ENCODE peak calls at places on chromosomes 1 and 21, in four cellular contexts. S is cardiac muscle cell, R is adrenal gland, N is ovary. V is an unnamed sample.

GRCh38 chr1:175841613-175842234 is 98.3 kb upstream of the TNR start:
- DNase-seq in S (no peak), R (no peak), N (no peak), V (no peak)

GRCh38 chr21:16424331-16424749 is 694.6 kb downstream of the USP25 start:
- DNase-seq in S (peak; percentile 75), R (no peak), N (no peak), V (no peak)

GRCh38 chr1:210853276-210853675 is 280.7 kb downstream of the KCNH1 start:
- DNase-seq in N (no peak), S (no peak), R (no peak), V (no peak)

GRCh38 chr21:46269466-46269865 is 15.9 kb downstream of the MCM3AP start:
- DNase-seq in S (no peak), N (no peak), R (no peak), V (no peak)

GRCh38 chr1:151222130-151222529 is 23.8 kb downstream of the PIP5K1A start:
- DNase-seq in R (peak; percentile 54), N (no peak), S (peak; percentile 15), V (no peak)

GRCh38 chr1:41935226-41935625 is 16.5 kb upstream of the HIVEP3 start:
- DNase-seq in N (no peak), S (peak; percentile 70), R (no peak), V (no peak)

GRCh38 chr1:170536924-170537551 is 5.1 kb downstream of the GORAB start:
- DNase-seq in S (peak; percentile 19), R (no peak), N (no peak), V (no peak)

GRCh38 chr21:36893581-36893980 is 72.9 kb downstream of the HLCS start:
- DNase-seq in R (no peak), S (no peak), N (no peak), V (no peak)

GRCh38 chr21:45852886-45853400 is 128.6 kb upstream of the COL6A1 start:
- DNase-seq in S (no peak), N (peak; percentile 6), R (no peak), V (no peak)

GRCh38 chr1:184882649-184883303 is 91.5 kb downstream of the NIBAN1 start:
- DNase-seq in R (no peak), S (no peak), N (no peak), V (no peak)

GRCh38 chr21:43721939-43722338 is 3.0 kb downstream of the PDXK start:
- DNase-seq in N (no peak), R (no peak), S (no peak), V (no peak)

GRCh38 chr1:180098242-180098995 is 56.2 kb upstream of the QSOX1 start:
- DNase-seq in R (no peak), N (peak; percentile 69), S (peak; percentile 89), V (no peak)

GRCh38 chr1:152699746-152700145 is 1.6 kb downstream of the LCE2A start:
- DNase-seq in R (no peak), N (no peak), S (no peak), V (no peak)

GRCh38 chr21:32726742-32727477 is 903 bp downstream of the SYNJ1 start:
- DNase-seq in S (peak; percentile 28), R (peak; percentile 51), N (peak; percentile 32), V (no peak)

GRCh38 chr1:176167210-176167609 is 39.9 kb downstream of the COP1 start:
- DNase-seq in N (no peak), R (no peak), S (no peak), V (no peak)

GRCh38 chr1:216888721-216889120 is 165.5 kb upstream of the ESRRG start:
- DNase-seq in N (no peak), R (no peak), S (no peak), V (no peak)

GRCh38 chr1:207850621-207851407 is 60.1 kb downstream of the CD34 start:
- DNase-seq in S (no peak), N (no peak), R (no peak), V (no peak)

GRCh38 chr1:230073371-230074035 is 6.5 kb downstream of the GALNT2 start:
- DNase-seq in N (no peak), S (no peak), R (no peak), V (no peak)

GRCh38 chr1:6261615-6261995 is 707 bp upstream of the GPR153 start:
- DNase-seq in N (no peak), S (no peak), R (no peak), V (no peak)

DNA sequence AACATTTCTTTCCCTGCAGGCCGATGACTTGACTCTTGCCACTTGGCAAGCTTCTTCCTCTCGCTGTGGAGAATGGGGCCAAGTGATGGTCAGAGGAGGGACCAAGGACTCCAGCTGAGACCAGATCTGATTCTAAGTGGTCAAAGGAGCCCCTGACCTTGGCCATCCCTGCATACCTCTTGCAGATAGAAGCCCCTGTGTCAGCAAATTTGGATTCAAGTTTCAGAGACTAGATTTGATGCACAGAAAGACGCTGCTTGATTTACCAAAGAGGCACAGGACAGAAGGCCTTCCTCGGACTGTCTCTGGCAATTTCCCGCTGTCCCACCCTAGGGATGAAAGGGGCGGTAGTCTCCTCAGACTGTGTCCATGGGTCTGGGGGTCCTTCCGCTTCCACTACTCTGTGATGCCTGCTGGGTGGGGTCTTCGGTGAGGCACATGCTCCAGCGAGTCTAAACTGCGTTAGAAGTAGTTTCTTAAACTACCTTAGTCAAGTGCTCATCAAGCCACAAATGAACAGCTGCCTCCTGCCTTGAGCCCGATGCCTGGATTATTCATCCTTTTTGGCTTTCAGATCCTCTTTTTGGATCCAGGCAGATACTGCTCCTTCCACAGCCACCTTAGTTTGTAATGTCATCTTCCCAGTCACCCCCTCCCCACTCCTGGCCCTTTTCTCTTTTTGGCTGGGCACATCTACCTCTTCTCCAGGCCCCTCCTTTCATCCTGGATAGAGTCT is 31.8 kb upstream of the RBM15 start:
- DNase-seq in N (no peak), R (no peak), S (no peak), V (no peak)
- H3K4me1 ChIP-seq in N (peaks cover 2% of the 10 kb centered on the region), R (peaks cover 32% of the 10 kb centered on the region), S (peaks cover 7% of the 10 kb centered on the region), V (peaks cover under 1% of the 10 kb centered on the region)

GRCh38 chr1:24927473-24927872 is 2.6 kb downstream of the RUNX3 start:
- DNase-seq in R (no peak), N (no peak), S (no peak), V (no peak)

GRCh38 chr1:24925963-24926362 is 4.1 kb downstream of the RUNX3 start:
- DNase-seq in S (no peak), R (no peak), N (no peak), V (no peak)

GRCh38 chr1:24925082-24925779 is 4.8 kb downstream of the RUNX3 start:
- DNase-seq in S (no peak), R (no peak), N (no peak), V (no peak)

GRCh38 chr1:24927886-24928630 is 2.0 kb downstream of the RUNX3 start:
- DNase-seq in N (no peak), R (no peak), S (peak; percentile 13), V (no peak)

GRCh38 chr1:24926596-24927249 is 3.4 kb downstream of the RUNX3 start:
- DNase-seq in S (peak; percentile 29), N (no peak), R (no peak), V (no peak)
- H3K4me3 ChIP-seq in S (no peak overlapping the region), N (no peak overlapping the region), R (no peak overlapping the region), V (no peak overlapping the region)

GRCh38 chr1:14956579-14957195 is 196.9 kb upstream of the TMEM51 start:
- DNase-seq in N (no peak), S (no peak), R (no peak), V (no peak)
- H3K27ac ChIP-seq in N (no peak overlapping the region), S (no peak overlapping the region), R (no peak overlapping the region), V (no peak overlapping the region)

GRCh38 chr1:200154069-200154767 is 126.7 kb downstream of the NR5A2 start:
- DNase-seq in N (no peak), S (peak; percentile 53), R (no peak), V (no peak)
- H3K4me1 ChIP-seq in N (no peaks in the 10 kb centered on the region), S (no peaks in the 10 kb centered on the region), R (no peaks in the 10 kb centered on the region), V (no peaks in the 10 kb centered on the region)

GRCh38 chr1:202708456-202709275 is 1.6 kb downstream of the SYT2 start:
- DNase-seq in R (no peak), N (no peak), S (no peak), V (no peak)

GRCh38 chr1:202710070-202711025 is at the start of gene SYT2:
- DNase-seq in R (peak; percentile 51), N (peak; percentile 64), S (peak; percentile 42), V (no peak)

GRCh38 chr1:202711949-202712635 is 1.8 kb upstream of the SYT2 start:
- DNase-seq in R (no peak), N (no peak), S (no peak), V (peak; percentile 37)

GRCh38 chr1:202706851-202707250 is 3.4 kb downstream of the SYT2 start:
- DNase-seq in S (no peak), N (no peak), R (no peak), V (no peak)

DNA sequence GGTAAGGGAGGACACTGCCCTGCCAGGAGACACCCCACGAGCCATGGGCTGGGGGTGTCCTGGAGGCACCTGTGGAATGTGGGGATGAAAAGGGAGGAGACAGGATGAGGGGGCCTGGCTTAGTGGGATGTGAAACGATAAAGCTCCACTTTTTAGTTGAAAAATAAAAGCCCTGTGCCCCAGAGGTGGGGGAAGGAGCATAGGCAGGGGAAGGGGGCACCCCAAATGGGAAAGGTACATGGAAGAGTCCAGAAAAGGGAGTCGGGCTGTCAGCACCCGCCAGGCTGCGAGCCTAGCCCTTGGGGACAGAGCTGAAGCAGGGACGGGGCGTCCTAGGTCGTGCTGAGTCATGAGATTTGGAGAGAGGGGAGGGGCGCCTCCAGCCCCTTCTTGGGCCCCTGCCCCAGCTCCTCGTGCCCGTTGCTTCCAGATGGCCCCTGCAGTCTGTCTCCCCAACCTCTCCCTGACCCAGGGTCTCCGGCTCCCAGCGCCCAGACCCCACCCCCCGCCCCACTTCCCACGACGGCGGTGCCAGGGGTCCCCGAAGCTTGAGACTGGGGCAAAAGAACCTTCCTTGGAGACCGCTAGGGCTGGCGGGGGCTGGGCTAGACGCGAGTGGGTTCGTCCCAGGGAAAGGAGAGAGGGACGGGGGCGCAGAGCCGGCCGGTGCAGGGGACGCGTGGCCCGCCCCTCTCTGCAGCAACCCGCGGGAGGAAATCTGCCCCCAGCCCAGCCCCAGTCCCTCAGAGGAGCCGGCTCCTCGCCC is 795 bp downstream of the SYT2 start:
- DNase-seq in N (no peak), R (no peak), S (no peak), V (no peak)
- H3K4me3 ChIP-seq in N (peak overlapping the region; percentile 29), R (peak overlapping the region; percentile 41), S (peak overlapping the region; percentile 35), V (peak overlapping the region; percentile 55)

DNA sequence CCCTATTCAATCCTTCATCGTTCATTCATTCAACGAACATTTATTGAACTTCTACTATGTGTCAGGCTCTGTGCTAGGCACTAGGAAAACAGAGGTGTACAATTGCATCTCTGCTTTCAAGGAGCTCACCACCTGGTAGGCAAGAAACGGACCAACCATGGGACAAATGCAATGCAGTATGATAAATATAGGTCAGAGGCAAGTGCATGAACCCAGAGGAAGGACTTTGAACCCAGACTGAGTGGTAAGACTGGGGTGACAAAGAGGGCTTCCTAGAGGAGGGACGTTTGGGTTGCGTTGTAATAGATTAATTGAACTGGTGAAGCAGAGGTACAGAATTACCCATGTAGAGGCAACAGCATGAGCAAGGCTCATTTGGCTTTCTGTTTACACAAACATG is 16.4 kb downstream of the CD2 start:
- DNase-seq in R (no peak), S (no peak), N (no peak), V (no peak)
- H3K27ac ChIP-seq in R (no peak overlapping the region), S (no peak overlapping the region), N (no peak overlapping the region), V (no peak overlapping the region)

DNA sequence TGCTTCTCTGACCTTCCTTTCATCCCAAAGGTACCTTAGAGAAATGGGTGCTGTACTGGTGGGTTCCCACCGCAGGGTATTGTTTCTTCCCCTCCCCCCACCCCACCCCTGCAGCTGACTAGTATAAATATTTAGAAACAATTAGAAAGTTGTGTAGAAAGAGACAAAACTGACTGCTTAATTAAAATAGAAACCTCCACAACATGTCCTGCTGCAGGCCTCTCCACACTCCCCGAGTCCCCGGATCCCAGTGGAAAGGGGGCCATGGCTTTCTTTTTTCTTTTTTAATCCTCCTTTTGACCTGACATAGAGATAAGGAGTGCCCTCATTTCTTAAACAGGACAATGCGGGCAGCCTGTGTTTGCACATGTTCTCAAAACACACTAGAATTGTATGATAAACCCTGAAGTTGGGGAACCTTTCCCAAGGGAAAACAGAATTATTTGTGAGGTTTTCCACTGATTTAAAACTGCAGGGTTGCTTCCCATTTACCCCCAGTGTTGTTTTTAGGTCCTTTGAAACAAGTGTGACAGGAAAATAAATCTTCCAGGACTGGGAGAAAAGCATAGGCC is 1.7 kb downstream of the RHOU start:
- DNase-seq in N (no peak), R (no peak), S (no peak), V (no peak)
- H3K4me1 ChIP-seq in N (peaks cover 2% of the 10 kb centered on the region), R (peaks cover 26% of the 10 kb centered on the region), S (no peaks in the 10 kb centered on the region), V (no peaks in the 10 kb centered on the region)

V was measured in iPS DF 6.9.